ENCODE peak calls at places on chromosome 13, in nine cellular contexts. One of them, this sample, is unnamed.

GRCh38 chr13:80665792-80666333 is 324.9 kb upstream of the SPRY2 start:
- DNase-seq in AG10803: no peak
- DNase-seq in keratinocyte: no peak
- DNase-seq in thoracic aorta: no peak
- DNase-seq in pancreas: no peak
- DNase-seq in iPS DF 6.9: no peak
- DNase-seq in nucleus accumbens: no peak
- DNase-seq in GM12865: no peak
- DNase-seq in neural crest cell: no peak
- DNase-seq in this sample: no peak

GRCh38 chr13:46896346-46897138 is at the start of gene HTR2A:
- DNase-seq in AG10803: peak
- DNase-seq in thoracic aorta: no peak
- DNase-seq in GM12865: peak
- DNase-seq in pancreas: no peak
- DNase-seq in nucleus accumbens: no peak
- DNase-seq in neural crest cell: no peak
- DNase-seq in keratinocyte: no peak
- DNase-seq in iPS DF 6.9: no peak
- DNase-seq in this sample: peak

GRCh38 chr13:47396915-47397314 is 500.1 kb upstream of the HTR2A start:
- DNase-seq in keratinocyte: no peak
- DNase-seq in AG10803: no peak
- DNase-seq in GM12865: no peak
- DNase-seq in thoracic aorta: no peak
- DNase-seq in neural crest cell: no peak
- DNase-seq in nucleus accumbens: no peak
- DNase-seq in pancreas: no peak
- DNase-seq in iPS DF 6.9: no peak
- DNase-seq in this sample: no peak

GRCh38 chr13:111908981-111909380 is 158.0 kb upstream of the SOX1 start:
- DNase-seq in pancreas: no peak
- DNase-seq in nucleus accumbens: no peak
- DNase-seq in thoracic aorta: no peak
- DNase-seq in GM12865: no peak
- DNase-seq in iPS DF 6.9: no peak
- DNase-seq in AG10803: no peak
- DNase-seq in keratinocyte: no peak
- DNase-seq in neural crest cell: no peak
- DNase-seq in this sample: peak

GRCh38 chr13:79226938-79227337 is 179.1 kb downstream of the RBM26 start:
- DNase-seq in neural crest cell: no peak
- DNase-seq in thoracic aorta: no peak
- DNase-seq in AG10803: no peak
- DNase-seq in nucleus accumbens: no peak
- DNase-seq in iPS DF 6.9: peak
- DNase-seq in pancreas: no peak
- DNase-seq in GM12865: no peak
- DNase-seq in keratinocyte: no peak
- DNase-seq in this sample: no peak

GRCh38 chr13:60617863-60618733 is 221.1 kb downstream of the TDRD3 start:
- DNase-seq in neural crest cell: no peak
- DNase-seq in pancreas: no peak
- DNase-seq in AG10803: peak
- DNase-seq in nucleus accumbens: no peak
- DNase-seq in thoracic aorta: no peak
- DNase-seq in keratinocyte: no peak
- DNase-seq in GM12865: no peak
- DNase-seq in iPS DF 6.9: peak
- DNase-seq in this sample: no peak

GRCh38 chr13:91398413-91399188 is at the start of gene GPC5:
- DNase-seq in nucleus accumbens: peak
- DNase-seq in AG10803: peak
- DNase-seq in neural crest cell: peak
- DNase-seq in thoracic aorta: peak
- DNase-seq in iPS DF 6.9: peak
- DNase-seq in keratinocyte: no peak
- DNase-seq in GM12865: peak
- DNase-seq in pancreas: peak
- DNase-seq in this sample: peak

GRCh38 chr13:21071015-21071414 is 9.6 kb upstream of the LATS2 start:
- DNase-seq in thoracic aorta: no peak
- DNase-seq in iPS DF 6.9: no peak
- DNase-seq in nucleus accumbens: no peak
- DNase-seq in pancreas: no peak
- DNase-seq in neural crest cell: no peak
- DNase-seq in GM12865: no peak
- DNase-seq in AG10803: peak
- DNase-seq in keratinocyte: no peak
- DNase-seq in this sample: no peak

GRCh38 chr13:77779461-77780272 is 82.2 kb downstream of the SLAIN1 start:
- DNase-seq in thoracic aorta: no peak
- DNase-seq in GM12865: peak
- DNase-seq in pancreas: peak
- DNase-seq in AG10803: peak
- DNase-seq in nucleus accumbens: no peak
- DNase-seq in neural crest cell: peak
- DNase-seq in keratinocyte: peak
- DNase-seq in iPS DF 6.9: peak
- DNase-seq in this sample: no peak

GRCh38 chr13:19864339-19865309 is 1.2 kb upstream of the ZMYM5 start:
- DNase-seq in nucleus accumbens: peak
- DNase-seq in pancreas: peak
- DNase-seq in neural crest cell: peak
- DNase-seq in GM12865: peak
- DNase-seq in thoracic aorta: no peak
- DNase-seq in AG10803: peak
- DNase-seq in keratinocyte: no peak
- DNase-seq in iPS DF 6.9: no peak
- DNase-seq in this sample: peak

GRCh38 chr13:78603240-78603947 is at the start of gene POU4F1:
- DNase-seq in pancreas: no peak
- DNase-seq in neural crest cell: no peak
- DNase-seq in iPS DF 6.9: no peak
- DNase-seq in AG10803: no peak
- DNase-seq in keratinocyte: peak
- DNase-seq in thoracic aorta: no peak
- DNase-seq in GM12865: peak
- DNase-seq in nucleus accumbens: no peak
- DNase-seq in this sample: peak

GRCh38 chr13:36357692-36358091 is 11.5 kb upstream of the SPART start:
- DNase-seq in AG10803: peak
- DNase-seq in nucleus accumbens: no peak
- DNase-seq in neural crest cell: no peak
- DNase-seq in pancreas: no peak
- DNase-seq in iPS DF 6.9: no peak
- DNase-seq in keratinocyte: no peak
- DNase-seq in GM12865: no peak
- DNase-seq in thoracic aorta: no peak
- DNase-seq in this sample: no peak

This sample was measured in spleen.